ENCODE peak calls at places on chromosome 20, in seven cellular contexts. Z is heart left ventricle, R is upper lobe of right lung, J is A549, G is hepatocyte, H is brain microvascular endothelial cell, D is H1. F is an unnamed sample.

GRCh38 chr20:46122516-46123481 is 4.7 kb downstream of the CD40 start:
- DNase-seq in Z (no peak), R (no peak), J (no peak), G (no peak), H (no peak), D (no peak), F (peak)

GRCh38 chr20:53050338-53050737 is 78.2 kb downstream of the TSHZ2 start:
- DNase-seq in Z (no peak), R (no peak), J (no peak), G (no peak), H (no peak), D (no peak), F (no peak)

GRCh38 chr20:18943542-18943941 is 130.0 kb downstream of the SCP2D1 start:
- DNase-seq in Z (no peak), R (no peak), J (no peak), G (no peak), H (no peak), D (no peak), F (no peak)

GRCh38 chr20:31661625-31662371 is 24.1 kb downstream of the COX4I2 start:
- DNase-seq in Z (peak), R (peak), J (peak), G (peak), H (peak), D (peak), F (peak)

GRCh38 chr20:53935353-53936084 is 134.9 kb downstream of the BCAS1 start:
- DNase-seq in Z (no peak), R (no peak), J (no peak), G (no peak), H (no peak), D (peak), F (no peak)

GRCh38 chr20:57811373-57812020 is 101.7 kb upstream of the PMEPA1 start:
- DNase-seq in Z (no peak), R (peak), J (no peak), G (peak), H (no peak), D (no peak), F (no peak)

GRCh38 chr20:13009682-13010406 is 1.1 kb downstream of the SPTLC3 start:
- DNase-seq in Z (peak), R (no peak), J (no peak), G (peak), H (peak), D (no peak), F (no peak)

GRCh38 chr20:35135867-35136586 is 11.1 kb downstream of the EDEM2 start:
- DNase-seq in Z (peak), R (no peak), J (no peak), G (no peak), H (no peak), D (no peak), F (no peak)

GRCh38 chr20:9375221-9375681 is 139.1 kb upstream of the LAMP5 start:
- DNase-seq in Z (no peak), R (no peak), J (no peak), G (no peak), H (no peak), D (no peak), F (no peak)

GRCh38 chr20:10939297-10939949 is 265.6 kb upstream of the JAG1 start:
- DNase-seq in Z (no peak), R (no peak), J (no peak), G (no peak), H (peak), D (no peak), F (no peak)

GRCh38 chr20:58583586-58583985 is 67.5 kb upstream of the STX16 start:
- DNase-seq in Z (no peak), R (no peak), J (no peak), G (no peak), H (no peak), D (no peak), F (no peak)

GRCh38 chr20:47003223-47003622 is 108.6 kb downstream of the EYA2 start:
- DNase-seq in Z (no peak), R (no peak), J (no peak), G (no peak), H (no peak), D (no peak), F (no peak)

GRCh38 chr20:33992145-33992922 is 1.4 kb upstream of the RALY start:
- DNase-seq in Z (no peak), R (no peak), J (peak), G (no peak), H (no peak), D (no peak), F (no peak)

GRCh38 chr20:37681384-37681977 is 12.3 kb upstream of the CTNNBL1 start:
- DNase-seq in Z (no peak), R (no peak), J (no peak), G (no peak), H (no peak), D (no peak), F (no peak)

GRCh38 chr20:12874933-12875332 is 133.8 kb upstream of the SPTLC3 start:
- DNase-seq in Z (no peak), R (no peak), J (no peak), G (no peak), H (no peak), D (no peak), F (no peak)

GRCh38 chr20:5400164-5400762 is 83.5 kb upstream of the PROKR2 start:
- DNase-seq in Z (no peak), R (no peak), J (no peak), G (peak), H (peak), D (peak), F (no peak)

GRCh38 chr20:36070451-36070850 is 84.1 kb upstream of the EPB41L1 start:
- DNase-seq in Z (no peak), R (no peak), J (no peak), G (peak), H (no peak), D (peak), F (no peak)

GRCh38 chr20:58213112-58213511 is 15.3 kb downstream of the ANKRD60 start:
- DNase-seq in Z (no peak), R (no peak), J (peak), G (no peak), H (no peak), D (no peak), F (no peak)

GRCh38 chr20:19812696-19813095 is 54.6 kb downstream of the RIN2 start:
- DNase-seq in Z (no peak), R (no peak), J (no peak), G (no peak), H (no peak), D (no peak), F (no peak)

GRCh38 chr20:3734111-3734843 is 1.8 kb downstream of the HSPA12B start:
- DNase-seq in Z (no peak), R (peak), J (no peak), G (peak), H (no peak), D (no peak), F (no peak)

GRCh38 chr20:57326667-57327455 is 2.7 kb upstream of the SPO11 start:
- DNase-seq in Z (no peak), R (no peak), J (no peak), G (peak), H (no peak), D (peak), F (no peak)

GRCh38 chr20:10652660-10653191 is 21.1 kb downstream of the JAG1 start:
- DNase-seq in Z (no peak), R (no peak), J (no peak), G (no peak), H (no peak), D (no peak), F (no peak)

GRCh38 chr20:58023781-58024180 is 204.7 kb downstream of the ANKRD60 start:
- DNase-seq in Z (no peak), R (no peak), J (no peak), G (no peak), H (no peak), D (no peak), F (no peak)

GRCh38 chr20:16740365-16741072 is 7.6 kb upstream of the OTOR start:
- DNase-seq in Z (no peak), R (no peak), J (no peak), G (no peak), H (no peak), D (no peak), F (no peak)

GRCh38 chr20:57483287-57484050 is 41.5 kb downstream of the CTCFL start:
- DNase-seq in Z (no peak), R (no peak), J (no peak), G (no peak), H (no peak), D (no peak), F (no peak)

GRCh38 chr20:59662856-59663512 is 58.6 kb downstream of the PHACTR3 start:
- DNase-seq in Z (no peak), R (no peak), J (no peak), G (no peak), H (no peak), D (no peak), F (no peak)

GRCh38 chr20:47988601-47989116 is 203.4 kb upstream of the SULF2 start:
- DNase-seq in Z (no peak), R (no peak), J (no peak), G (no peak), H (no peak), D (no peak), F (no peak)

GRCh38 chr20:32181606-32182005 is 25.9 kb downstream of the PLAGL2 start:
- DNase-seq in Z (no peak), R (no peak), J (no peak), G (no peak), H (no peak), D (no peak), F (no peak)

GRCh38 chr20:41133709-41134361 is 3.5 kb upstream of the PLCG1 start:
- DNase-seq in Z (no peak), R (no peak), J (no peak), G (no peak), H (no peak), D (no peak), F (no peak)

DNA sequence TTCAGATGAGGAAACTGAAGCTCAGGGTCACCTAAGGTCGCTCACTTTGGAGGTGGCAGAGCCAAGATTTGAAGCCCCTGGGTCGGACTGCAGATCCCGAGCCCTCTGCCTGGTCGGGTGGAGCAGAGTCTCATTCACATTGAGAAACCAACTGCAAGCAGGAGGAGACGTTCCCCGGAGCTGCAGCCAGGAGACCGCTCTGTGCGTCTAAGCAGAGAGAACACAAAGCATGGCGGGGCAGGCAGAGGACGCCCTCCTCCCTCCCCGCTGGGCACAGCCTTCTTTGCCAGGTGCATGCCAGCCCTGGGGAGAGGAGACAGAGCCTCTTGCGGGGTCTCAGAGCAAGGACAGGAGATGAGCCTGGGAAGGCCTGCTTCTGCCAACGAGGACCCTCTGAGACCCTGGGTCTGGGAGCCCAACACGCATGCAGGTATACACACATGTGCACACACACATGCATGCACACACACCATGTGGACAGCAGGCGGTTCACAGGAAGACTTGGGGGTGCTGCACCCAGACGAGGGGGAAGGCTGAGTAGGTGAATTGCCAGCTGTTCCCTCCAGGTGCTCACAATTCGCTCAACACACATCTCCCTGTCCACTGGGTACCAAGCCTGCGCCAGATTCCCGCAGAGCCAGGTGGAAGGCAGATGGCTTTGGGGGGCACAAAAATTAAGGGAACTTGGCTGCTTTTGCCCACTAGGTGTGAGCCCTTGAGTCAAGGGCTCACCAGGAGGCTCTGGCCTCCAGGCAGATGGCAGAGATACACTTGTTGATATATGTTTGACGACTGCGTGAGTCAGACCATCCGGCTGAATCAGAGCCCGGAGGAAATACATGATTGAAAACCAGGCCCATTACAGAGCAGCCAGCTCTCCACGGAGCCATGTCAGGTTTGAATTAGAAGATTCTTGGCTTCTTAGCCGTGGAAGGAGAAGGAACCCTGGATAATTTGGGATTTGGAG is 5.5 kb upstream of the NTSR1 start:
- DNase-seq in Z (no peak), R (no peak), J (peak), G (peak), H (peak), D (no peak), F (peak)
- TF ChIP-seq CTCF in Z (no peak), R (peak), J (peak), G (no peak), H (peak), D (no peak), F (no peak)

GRCh38 chr20:49028684-49029083 is 17.4 kb upstream of the CSE1L start:
- DNase-seq in Z (no peak), R (no peak), J (peak), G (peak), H (peak), D (no peak), F (no peak)
- TF ChIP-seq CTCF in Z (no peak), R (peak), J (peak), G (peak), H (peak), D (no peak), F (no peak)

GRCh38 chr20:1184260-1184637 is 532 bp downstream of the TMEM74B start:
- DNase-seq in Z (no peak), R (no peak), J (no peak), G (no peak), H (no peak), D (no peak), F (no peak)

GRCh38 chr20:1185316-1185741 is 548 bp upstream of the TMEM74B start:
- DNase-seq in Z (no peak), R (no peak), J (peak), G (peak), H (no peak), D (no peak), F (peak)

GRCh38 chr20:1186367-1186991 is 1.7 kb upstream of the TMEM74B start:
- DNase-seq in Z (no peak), R (no peak), J (no peak), G (no peak), H (no peak), D (no peak), F (no peak)

GRCh38 chr20:1184638-1185315 is at the start of gene TMEM74B:
- DNase-seq in Z (no peak), R (no peak), J (no peak), G (peak), H (no peak), D (peak), F (peak)

GRCh38 chr20:1185781-1186334 is 1.1 kb upstream of the TMEM74B start:
- DNase-seq in Z (peak), R (peak), J (peak), G (peak), H (no peak), D (peak), F (peak)
- TF ChIP-seq CTCF in Z (peak), R (peak), J (peak), G (peak), H (peak), D (peak), F (peak)

DNA sequence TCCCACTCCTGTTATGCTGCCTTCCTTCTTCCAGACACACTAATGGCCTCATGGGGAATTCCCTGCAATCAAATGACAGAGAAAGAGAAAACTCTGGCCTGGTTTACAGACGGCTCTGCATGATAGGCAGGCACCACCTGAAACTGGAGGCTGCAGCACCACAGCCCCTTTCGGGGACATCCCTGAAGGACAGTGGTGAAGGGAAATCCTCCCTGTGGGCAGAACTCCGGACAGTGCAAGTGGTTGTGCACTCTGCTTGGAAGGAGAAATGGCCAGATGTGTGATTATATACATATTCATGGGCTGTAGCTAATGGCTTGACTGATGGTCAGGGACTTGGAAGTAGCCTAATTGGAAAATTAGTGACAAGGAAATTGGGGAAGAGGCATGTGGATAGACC is 44.3 kb upstream of the VSX1 start:
- DNase-seq in Z (no peak), R (no peak), J (no peak), G (no peak), H (no peak), D (peak), F (no peak)
- TF ChIP-seq CTCF in Z (no peak), R (no peak), J (no peak), G (no peak), H (no peak), D (no peak), F (no peak)

GRCh38 chr20:60749804-60750602 is 502.1 kb upstream of the CDH4 start:
- DNase-seq in Z (no peak), R (no peak), J (no peak), G (no peak), H (no peak), D (peak), F (no peak)

GRCh38 chr20:60754866-60755265 is 497.2 kb upstream of the CDH4 start:
- DNase-seq in Z (no peak), R (no peak), J (no peak), G (no peak), H (no peak), D (no peak), F (no peak)

GRCh38 chr20:60750909-60751308 is 501.2 kb upstream of the CDH4 start:
- DNase-seq in Z (no peak), R (no peak), J (no peak), G (no peak), H (no peak), D (no peak), F (no peak)

GRCh38 chr20:60752741-60753420 is 499.2 kb upstream of the CDH4 start:
- DNase-seq in Z (no peak), R (no peak), J (no peak), G (no peak), H (no peak), D (no peak), F (no peak)

GRCh38 chr20:60751826-60752225 is 500.2 kb upstream of the CDH4 start:
- DNase-seq in Z (no peak), R (no peak), J (no peak), G (no peak), H (no peak), D (no peak), F (no peak)
- TF ChIP-seq CTCF in Z (no peak), R (no peak), J (no peak), G (no peak), H (no peak), D (no peak), F (no peak)

GRCh38 chr20:38730989-38731737 is 6.9 kb downstream of the SLC32A1 start:
- DNase-seq in Z (peak), R (peak), J (peak), G (peak), H (peak), D (peak), F (peak)
- TF ChIP-seq CTCF in Z (peak), R (peak), J (peak), G (peak), H (peak), D (peak), F (peak)

GRCh38 chr20:51377132-51377531 is 165.4 kb downstream of the NFATC2 start:
- DNase-seq in Z (no peak), R (peak), J (no peak), G (no peak), H (no peak), D (no peak), F (no peak)

GRCh38 chr20:51379601-51380341 is 162.7 kb downstream of the NFATC2 start:
- DNase-seq in Z (no peak), R (peak), J (no peak), G (no peak), H (no peak), D (no peak), F (no peak)

GRCh38 chr20:51380401-51381385 is 161.8 kb downstream of the NFATC2 start:
- DNase-seq in Z (no peak), R (peak), J (no peak), G (no peak), H (no peak), D (no peak), F (no peak)

GRCh38 chr20:51376121-51376520 is 166.4 kb downstream of the NFATC2 start:
- DNase-seq in Z (no peak), R (no peak), J (no peak), G (no peak), H (no peak), D (no peak), F (no peak)

GRCh38 chr20:51378171-51378928 is 164.2 kb downstream of the NFATC2 start:
- DNase-seq in Z (no peak), R (peak), J (no peak), G (no peak), H (no peak), D (peak), F (no peak)
- TF ChIP-seq CTCF in Z (no peak), R (no peak), J (no peak), G (no peak), H (peak), D (peak), F (no peak)

DNA sequence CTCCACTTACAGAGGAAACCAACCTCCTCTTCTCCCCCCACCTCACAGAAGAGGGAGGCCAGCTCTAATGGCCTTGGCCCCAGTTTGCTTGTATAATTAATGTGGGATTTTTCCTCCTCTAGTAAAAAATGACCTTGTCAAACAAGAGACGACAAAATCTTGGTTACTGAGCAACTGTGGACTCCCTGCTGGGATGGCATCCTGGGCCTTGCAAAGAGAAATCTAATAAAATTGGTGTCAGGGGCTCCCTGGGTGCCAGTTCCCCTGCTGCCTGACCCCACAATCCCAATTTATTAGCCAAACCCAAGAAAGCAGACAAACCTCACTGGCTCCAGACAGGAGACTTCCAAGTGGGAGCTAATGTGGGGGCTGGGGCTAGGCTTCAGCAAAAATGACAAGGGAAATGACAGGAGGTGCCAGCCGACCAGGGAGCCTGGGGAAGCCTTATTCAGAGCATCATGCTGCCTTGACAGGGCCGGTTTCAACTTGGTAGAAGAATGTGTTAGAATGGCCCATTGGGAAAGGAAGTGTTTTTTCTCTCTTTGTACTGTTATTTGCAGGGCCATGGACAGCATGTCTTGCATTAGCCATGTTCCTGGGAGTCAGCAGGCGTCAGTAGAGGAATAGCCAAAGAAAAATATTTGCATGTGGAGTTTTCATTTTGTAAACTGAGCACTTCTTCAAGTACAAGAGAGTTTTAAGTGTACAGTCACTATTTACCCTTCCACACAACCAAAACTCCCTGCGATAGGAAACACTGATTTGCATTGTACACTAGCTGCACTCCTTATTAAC is 816.9 kb downstream of the DHX35 start:
- DNase-seq in Z (no peak), R (no peak), J (no peak), G (no peak), H (no peak), D (no peak), F (no peak)
- TF ChIP-seq CTCF in Z (no peak), R (no peak), J (no peak), G (no peak), H (peak), D (no peak), F (no peak)

GRCh38 chr20:23350007-23350854 is at the start of gene NXT1:
- DNase-seq in Z (peak), R (peak), J (peak), G (peak), H (peak), D (peak), F (peak)

GRCh38 chr20:23349338-23350006 is 1.1 kb upstream of the NXT1 start:
- DNase-seq in Z (no peak), R (no peak), J (peak), G (no peak), H (no peak), D (no peak), F (no peak)

GRCh38 chr20:23356203-23356602 is 5.6 kb downstream of the NXT1 start:
- DNase-seq in Z (no peak), R (no peak), J (no peak), G (no peak), H (no peak), D (peak), F (no peak)

GRCh38 chr20:23347791-23348190 is 2.8 kb upstream of the NXT1 start:
- DNase-seq in Z (no peak), R (no peak), J (no peak), G (no peak), H (no peak), D (no peak), F (no peak)

GRCh38 chr20:23350855-23351838 is 556 bp downstream of the NXT1 start:
- DNase-seq in Z (peak), R (peak), J (peak), G (peak), H (peak), D (peak), F (peak)
- TF ChIP-seq CTCF in Z (no peak), R (no peak), J (no peak), G (no peak), H (no peak), D (no peak), F (no peak)

F was measured in glutamatergic neuron.